ENCODE peak calls at places on chromosomes 4 and X, in ten cellular contexts. M, D, U, W, H, G, F, K, P and A are unnamed samples.

GRCh38 chrX:153708415-153708814 is 15.8 kb downstream of the BCAP31 start:
- DNase-seq in D (no peak), F (peak; percentile 83), H (peak; percentile 73), K (no peak), U (peak; percentile 81), M (peak; percentile 83), G (peak; percentile 68), W (peak; percentile 84), P (peak; percentile 65), A (peak; percentile 76)

GRCh38 chrX:17812763-17813162 is 48.3 kb downstream of the RAI2 start:
- DNase-seq in U (peak; percentile 9), M (no peak), P (no peak), F (no peak), H (peak; percentile 39), K (no peak), W (peak; percentile 42), D (no peak), G (no peak), A (no peak)

GRCh38 chr4:8727546-8728510 is 135.3 kb downstream of the CPZ start:
- DNase-seq in P (no peak), W (no peak), H (no peak), M (no peak), D (peak; percentile 32), F (no peak), G (no peak), K (peak; percentile 29), U (no peak), A (no peak)

GRCh38 chr4:150475763-150476162 is 106.2 kb upstream of the MAB21L2 start:
- DNase-seq in M (no peak), K (no peak), U (no peak), F (no peak), D (no peak), P (no peak), H (no peak), W (no peak), G (no peak), A (no peak)

GRCh38 chr4:68272860-68273259 is 27.4 kb upstream of the TMPRSS11B start:
- DNase-seq in U (no peak), F (no peak), W (peak; percentile 1), G (no peak), M (no peak), H (peak; percentile 87), P (peak; percentile 33), K (no peak), D (no peak), A (no peak)

GRCh38 chr4:2934077-2934812 is 29.0 kb downstream of the NOP14 start:
- DNase-seq in W (peak; percentile 65), H (peak; percentile 51), F (peak; percentile 63), M (peak; percentile 52), U (peak; percentile 41), K (peak; percentile 65), D (peak; percentile 65), G (no peak), P (peak; percentile 68), A (peak; percentile 38)

GRCh38 chr4:11743236-11743635 is 314.5 kb upstream of the HS3ST1 start:
- DNase-seq in G (no peak), K (no peak), F (no peak), M (no peak), U (no peak), W (peak; percentile 18), H (no peak), P (no peak), D (no peak), A (no peak)

GRCh38 chr4:174111350-174111888 is 172.0 kb downstream of the FBXO8 start:
- DNase-seq in U (no peak), F (no peak), D (no peak), W (no peak), K (no peak), H (no peak), G (no peak), M (no peak), P (no peak), A (no peak)

GRCh38 chr4:5730993-5731975 is 20.3 kb downstream of the EVC start:
- DNase-seq in K (no peak), H (no peak), U (no peak), F (no peak), D (no peak), G (no peak), W (peak; percentile 49), P (no peak), M (peak; percentile 42), A (no peak)

GRCh38 chr4:100147684-100148083 is 42.6 kb downstream of the DDIT4L start:
- DNase-seq in K (no peak), H (no peak), P (no peak), U (no peak), M (no peak), F (no peak), G (no peak), W (no peak), D (no peak), A (no peak)

GRCh38 chr4:110532901-110533589 is 57.1 kb downstream of the ENPEP start:
- DNase-seq in G (no peak), M (no peak), W (no peak), K (no peak), P (peak; percentile 78), H (no peak), D (no peak), F (no peak), U (no peak), A (no peak)

GRCh38 chr4:119744580-119744979 is 116.0 kb upstream of the PDE5A start:
- DNase-seq in P (no peak), M (no peak), W (no peak), H (no peak), U (no peak), D (no peak), G (no peak), K (no peak), F (no peak), A (no peak)

GRCh38 chr4:66062044-66062443 is 391.8 kb upstream of the EPHA5 start:
- DNase-seq in F (no peak), H (no peak), G (no peak), W (peak; percentile 29), K (no peak), M (peak; percentile 34), D (no peak), P (peak; percentile 0), U (no peak), A (no peak)

GRCh38 chr4:663438-664428 is 10.3 kb downstream of the ATP5ME start:
- DNase-seq in G (no peak), U (no peak), D (peak; percentile 66), H (peak; percentile 84), F (peak; percentile 67), M (no peak), K (peak; percentile 86), P (no peak), W (no peak), A (no peak)

GRCh38 chrX:82626978-82627377 is 881.1 kb upstream of the POU3F4 start:
- DNase-seq in G (no peak), F (no peak), M (no peak), W (no peak), D (no peak), K (no peak), H (no peak), P (no peak), U (no peak), A (no peak)

GRCh38 chr4:47104986-47105385 is 73.6 kb downstream of the GABRB1 start:
- DNase-seq in G (no peak), F (no peak), H (no peak), K (no peak), U (no peak), D (no peak), P (no peak), W (peak; percentile 7), M (no peak), A (no peak)

GRCh38 chr4:23113104-23113503 is 420.4 kb downstream of the GBA3 start:
- DNase-seq in M (no peak), G (no peak), U (no peak), W (no peak), P (no peak), D (no peak), H (no peak), F (no peak), K (no peak), A (no peak)
- TF ChIP-seq CTCF in M (no peak), G (no peak), U (no peak), W (no peak), P (no peak), D (no peak), H (no peak), F (no peak), K (no peak), A (no peak)

GRCh38 chr4:52799813-52800212 is 48.6 kb upstream of the ERVMER34-1 start:
- DNase-seq in U (peak; percentile 2), P (no peak), M (no peak), F (no peak), W (peak; percentile 15), K (no peak), H (peak; percentile 13), G (no peak), D (no peak), A (no peak)
- TF ChIP-seq CTCF in U (no peak), P (no peak), M (no peak), F (no peak), W (no peak), K (no peak), H (no peak), G (no peak), D (no peak), A (no peak)

GRCh38 chrX:103338663-103339062 is 8.6 kb downstream of the TCEAL7 start:
- DNase-seq in U (no peak), P (no peak), H (no peak), M (no peak), D (no peak), W (no peak), F (no peak), G (no peak), K (no peak), A (no peak)

GRCh38 chrX:103344606-103345005 is 11.7 kb upstream of the TCEAL9 start:
- DNase-seq in M (no peak), K (no peak), F (no peak), H (no peak), G (no peak), P (no peak), D (no peak), W (no peak), U (no peak), A (no peak)

GRCh38 chrX:103347682-103348397 is 8.5 kb upstream of the TCEAL9 start:
- DNase-seq in F (no peak), P (no peak), K (no peak), M (no peak), G (no peak), H (peak; percentile 54), D (no peak), U (no peak), W (no peak), A (no peak)

GRCh38 chrX:103343105-103343504 is 13.1 kb downstream of the TCEAL7 start:
- DNase-seq in G (peak; percentile 20), P (peak; percentile 39), F (no peak), M (peak; percentile 66), U (peak; percentile 41), H (peak; percentile 52), K (no peak), D (no peak), W (peak; percentile 63), A (peak; percentile 42)
- TF ChIP-seq CTCF in G (peak; percentile 67), P (peak; percentile 74), F (peak; percentile 67), M (peak; percentile 65), U (peak; percentile 71), H (peak; percentile 70), K (peak; percentile 47), D (peak; percentile 69), W (peak; percentile 76), A (peak; percentile 75)

DNA sequence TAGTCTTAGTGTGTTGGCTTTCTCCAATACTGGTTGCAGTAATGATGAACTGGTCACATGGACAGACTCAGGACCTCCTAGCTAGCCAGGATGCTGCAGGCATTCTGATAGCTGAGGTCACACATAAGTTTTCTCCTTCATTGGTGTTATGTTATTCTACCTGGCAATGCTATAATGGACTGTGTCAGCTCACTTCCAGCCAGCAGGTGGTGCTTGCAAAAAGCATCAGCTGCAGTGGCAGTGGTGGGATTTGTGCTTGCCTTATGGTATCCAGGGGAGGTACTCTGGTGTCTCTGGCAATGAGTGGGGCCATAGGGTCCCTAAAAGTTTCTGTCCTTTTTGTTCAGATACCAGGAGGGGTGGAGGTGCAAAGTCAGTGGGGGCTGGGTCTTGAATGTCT is 33.6 kb downstream of the ZNF330 start:
- DNase-seq in H (peak; percentile 32), P (no peak), G (no peak), M (no peak), W (no peak), U (no peak), D (no peak), K (no peak), F (no peak), A (no peak)
- TF ChIP-seq CTCF in H (peak; percentile 42), P (no peak), G (no peak), M (peak; percentile 3), W (no peak), U (no peak), D (no peak), K (no peak), F (no peak), A (peak; percentile 23)